ENCODE peak calls at places on chromosomes 6 and 20, in eight cellular contexts. One of them, this sample, is unnamed.

GRCh38 chr6:151763303-151763702 is 44.2 kb upstream of the ESR1 start:
- DNase-seq in cardiac fibroblast: peak
- DNase-seq in foreskin fibroblast: peak
- DNase-seq in BJ: no peak
- DNase-seq in PC-3: peak
- DNase-seq in AG09309: no peak
- DNase-seq in adrenal gland: no peak
- DNase-seq in IMR-90: peak
- DNase-seq in this sample: no peak

GRCh38 chr6:130524552-130524951 is 158.7 kb downstream of the TMEM200A start:
- DNase-seq in foreskin fibroblast: no peak
- DNase-seq in BJ: no peak
- DNase-seq in PC-3: no peak
- DNase-seq in AG09309: no peak
- DNase-seq in adrenal gland: no peak
- DNase-seq in IMR-90: no peak
- DNase-seq in cardiac fibroblast: no peak
- DNase-seq in this sample: no peak

GRCh38 chr6:89392823-89393222 is 19.2 kb downstream of the RRAGD start:
- DNase-seq in IMR-90: no peak
- DNase-seq in cardiac fibroblast: no peak
- DNase-seq in foreskin fibroblast: no peak
- DNase-seq in PC-3: no peak
- DNase-seq in adrenal gland: no peak
- DNase-seq in BJ: no peak
- DNase-seq in AG09309: no peak
- DNase-seq in this sample: no peak

GRCh38 chr6:165646484-165646883 is 16.6 kb downstream of the PDE10A start:
- DNase-seq in PC-3: no peak
- DNase-seq in IMR-90: no peak
- DNase-seq in cardiac fibroblast: no peak
- DNase-seq in adrenal gland: no peak
- DNase-seq in BJ: no peak
- DNase-seq in foreskin fibroblast: no peak
- DNase-seq in AG09309: no peak
- DNase-seq in this sample: no peak

GRCh38 chr6:166764473-166765233 is 137.6 kb upstream of the RPS6KA2 start:
- DNase-seq in foreskin fibroblast: no peak
- DNase-seq in BJ: no peak
- DNase-seq in PC-3: no peak
- DNase-seq in adrenal gland: no peak
- DNase-seq in AG09309: no peak
- DNase-seq in cardiac fibroblast: no peak
- DNase-seq in IMR-90: no peak
- DNase-seq in this sample: no peak

GRCh38 chr6:54715990-54716389 is 130.6 kb upstream of the FAM83B start:
- DNase-seq in foreskin fibroblast: no peak
- DNase-seq in adrenal gland: no peak
- DNase-seq in cardiac fibroblast: no peak
- DNase-seq in PC-3: no peak
- DNase-seq in IMR-90: no peak
- DNase-seq in BJ: no peak
- DNase-seq in AG09309: no peak
- DNase-seq in this sample: no peak

GRCh38 chr20:1870792-1871550 is 24.2 kb upstream of the SIRPA start:
- DNase-seq in cardiac fibroblast: no peak
- DNase-seq in PC-3: no peak
- DNase-seq in adrenal gland: no peak
- DNase-seq in IMR-90: peak
- DNase-seq in foreskin fibroblast: no peak
- DNase-seq in BJ: no peak
- DNase-seq in AG09309: no peak
- DNase-seq in this sample: no peak

GRCh38 chr6:125338381-125338780 is 36.6 kb upstream of the HDDC2 start:
- DNase-seq in PC-3: no peak
- DNase-seq in foreskin fibroblast: no peak
- DNase-seq in IMR-90: no peak
- DNase-seq in AG09309: no peak
- DNase-seq in adrenal gland: no peak
- DNase-seq in BJ: no peak
- DNase-seq in cardiac fibroblast: no peak
- DNase-seq in this sample: no peak

GRCh38 chr6:149815788-149816187 is 48.4 kb downstream of the LRP11 start:
- DNase-seq in BJ: no peak
- DNase-seq in IMR-90: no peak
- DNase-seq in adrenal gland: no peak
- DNase-seq in foreskin fibroblast: no peak
- DNase-seq in PC-3: no peak
- DNase-seq in AG09309: no peak
- DNase-seq in cardiac fibroblast: no peak
- DNase-seq in this sample: no peak

GRCh38 chr20:38153011-38153329 is 12.1 kb downstream of the TGM2 start:
- DNase-seq in BJ: no peak
- DNase-seq in PC-3: peak
- DNase-seq in cardiac fibroblast: no peak
- DNase-seq in AG09309: no peak
- DNase-seq in IMR-90: no peak
- DNase-seq in foreskin fibroblast: no peak
- DNase-seq in adrenal gland: no peak
- DNase-seq in this sample: no peak

GRCh38 chr20:32431457-32431856 is 73.3 kb downstream of the ASXL1 start:
- DNase-seq in adrenal gland: no peak
- DNase-seq in cardiac fibroblast: no peak
- DNase-seq in foreskin fibroblast: no peak
- DNase-seq in BJ: no peak
- DNase-seq in IMR-90: no peak
- DNase-seq in PC-3: no peak
- DNase-seq in AG09309: no peak
- DNase-seq in this sample: no peak

GRCh38 chr6:47435254-47435612 is 42.4 kb upstream of the CD2AP start:
- DNase-seq in foreskin fibroblast: no peak
- DNase-seq in IMR-90: no peak
- DNase-seq in PC-3: no peak
- DNase-seq in BJ: no peak
- DNase-seq in AG09309: no peak
- DNase-seq in cardiac fibroblast: no peak
- DNase-seq in adrenal gland: no peak
- DNase-seq in this sample: no peak

GRCh38 chr6:11265932-11266331 is 33.5 kb upstream of the NEDD9 start:
- DNase-seq in BJ: no peak
- DNase-seq in cardiac fibroblast: no peak
- DNase-seq in foreskin fibroblast: no peak
- DNase-seq in AG09309: no peak
- DNase-seq in IMR-90: no peak
- DNase-seq in adrenal gland: no peak
- DNase-seq in PC-3: no peak
- DNase-seq in this sample: no peak

GRCh38 chr6:126094411-126094810 is 108.1 kb downstream of the TRMT11 start:
- DNase-seq in AG09309: no peak
- DNase-seq in BJ: no peak
- DNase-seq in PC-3: no peak
- DNase-seq in foreskin fibroblast: no peak
- DNase-seq in cardiac fibroblast: no peak
- DNase-seq in IMR-90: no peak
- DNase-seq in adrenal gland: no peak
- DNase-seq in this sample: no peak

GRCh38 chr6:27267865-27268444 is 20.5 kb downstream of the PRSS16 start:
- DNase-seq in AG09309: no peak
- DNase-seq in IMR-90: no peak
- DNase-seq in adrenal gland: no peak
- DNase-seq in PC-3: no peak
- DNase-seq in BJ: no peak
- DNase-seq in cardiac fibroblast: no peak
- DNase-seq in foreskin fibroblast: no peak
- DNase-seq in this sample: no peak

GRCh38 chr6:94238868-94239267 is 819.5 kb upstream of the EPHA7 start:
- DNase-seq in BJ: no peak
- DNase-seq in PC-3: no peak
- DNase-seq in AG09309: no peak
- DNase-seq in adrenal gland: no peak
- DNase-seq in foreskin fibroblast: no peak
- DNase-seq in IMR-90: no peak
- DNase-seq in cardiac fibroblast: no peak
- DNase-seq in this sample: no peak

GRCh38 chr6:32847004-32847403 is 3.2 kb upstream of the PSMB8 start:
- DNase-seq in AG09309: no peak
- DNase-seq in IMR-90: no peak
- DNase-seq in adrenal gland: no peak
- DNase-seq in PC-3: no peak
- DNase-seq in foreskin fibroblast: no peak
- DNase-seq in cardiac fibroblast: no peak
- DNase-seq in BJ: no peak
- DNase-seq in this sample: no peak

GRCh38 chr6:170050591-170051041 is 240.3 kb downstream of the DLL1 start:
- DNase-seq in foreskin fibroblast: no peak
- DNase-seq in AG09309: no peak
- DNase-seq in BJ: no peak
- DNase-seq in IMR-90: no peak
- DNase-seq in cardiac fibroblast: no peak
- DNase-seq in adrenal gland: peak
- DNase-seq in PC-3: no peak
- DNase-seq in this sample: no peak

DNA sequence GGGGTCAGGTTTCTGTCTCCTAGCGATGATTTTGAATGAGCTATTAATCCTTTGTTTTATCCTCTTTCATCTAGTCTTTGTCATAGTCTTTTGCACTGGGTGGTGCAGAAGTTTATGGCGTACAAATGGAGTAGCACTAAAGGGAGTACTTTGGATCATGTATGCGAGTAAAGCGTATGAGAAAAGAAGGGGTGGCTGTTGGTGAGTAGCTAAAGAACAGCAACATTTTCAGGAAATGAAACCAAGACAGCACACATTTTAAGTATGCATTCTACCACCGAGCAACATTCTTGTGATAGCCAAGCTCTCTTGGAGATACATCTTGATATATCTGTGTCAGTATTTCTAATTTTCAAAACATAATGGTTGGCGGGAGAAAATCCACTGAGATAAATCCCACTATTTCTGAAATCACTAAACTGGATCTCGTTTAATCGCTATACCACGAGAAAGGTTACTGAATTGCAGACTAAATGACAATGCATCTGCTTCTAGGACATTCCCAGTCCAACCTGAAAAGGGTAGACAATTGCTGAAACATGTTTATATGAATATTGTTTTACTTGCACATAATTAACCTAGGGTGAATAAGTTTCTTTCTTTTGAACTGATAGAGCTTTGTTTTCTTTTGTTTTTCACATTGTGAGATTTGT is 196.1 kb downstream of the TRIM27 start:
- DNase-seq in IMR-90: no peak
- DNase-seq in PC-3: no peak
- DNase-seq in cardiac fibroblast: no peak
- DNase-seq in AG09309: no peak
- DNase-seq in foreskin fibroblast: no peak
- DNase-seq in BJ: no peak
- DNase-seq in adrenal gland: no peak
- DNase-seq in this sample: no peak
- H3K4me3 ChIP-seq in IMR-90: no peak
- H3K4me3 ChIP-seq in PC-3: peak
- H3K4me3 ChIP-seq in cardiac fibroblast: no peak
- H3K4me3 ChIP-seq in AG09309: no peak
- H3K4me3 ChIP-seq in foreskin fibroblast: no peak
- H3K4me3 ChIP-seq in BJ: no peak
- H3K4me3 ChIP-seq in adrenal gland: no peak
- H3K4me3 ChIP-seq in this sample: no peak

DNA sequence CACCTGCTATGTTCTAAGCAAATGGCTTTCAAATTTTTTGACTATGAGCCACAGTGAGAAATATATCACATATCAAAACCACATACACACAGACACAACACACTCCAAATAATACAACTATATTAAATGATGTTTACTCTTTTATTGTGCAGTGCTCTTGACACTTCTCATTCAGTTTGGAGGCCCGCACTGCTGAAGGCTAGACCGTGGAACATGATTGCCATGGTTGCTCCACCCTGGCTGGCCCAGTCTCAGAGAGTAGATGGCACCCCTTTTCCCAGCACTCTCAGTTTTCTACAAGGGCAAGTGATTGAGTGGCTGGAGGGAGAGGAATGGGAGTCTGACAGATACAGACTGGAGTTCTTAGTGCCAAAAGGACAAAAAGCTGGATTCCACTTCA is 86.9 kb downstream of the SH3BGRL2 start:
- DNase-seq in foreskin fibroblast: no peak
- DNase-seq in PC-3: no peak
- DNase-seq in cardiac fibroblast: no peak
- DNase-seq in AG09309: no peak
- DNase-seq in BJ: no peak
- DNase-seq in adrenal gland: no peak
- DNase-seq in IMR-90: no peak
- DNase-seq in this sample: no peak
- TF ChIP-seq CTCF in foreskin fibroblast: no peak
- TF ChIP-seq CTCF in PC-3: no peak
- TF ChIP-seq CTCF in cardiac fibroblast: no peak
- TF ChIP-seq CTCF in AG09309: no peak
- TF ChIP-seq CTCF in BJ: no peak
- TF ChIP-seq CTCF in adrenal gland: no peak
- TF ChIP-seq CTCF in IMR-90: no peak
- TF ChIP-seq CTCF in this sample: no peak

GRCh38 chr6:41683460-41684310 is 45.4 kb downstream of the MDFI start:
- DNase-seq in BJ: no peak
- DNase-seq in foreskin fibroblast: peak
- DNase-seq in AG09309: no peak
- DNase-seq in adrenal gland: peak
- DNase-seq in cardiac fibroblast: peak
- DNase-seq in IMR-90: peak
- DNase-seq in PC-3: peak
- DNase-seq in this sample: no peak
- H3K4me3 ChIP-seq in BJ: peak
- H3K4me3 ChIP-seq in foreskin fibroblast: peak
- H3K4me3 ChIP-seq in AG09309: no peak
- H3K4me3 ChIP-seq in adrenal gland: peak
- H3K4me3 ChIP-seq in cardiac fibroblast: peak
- H3K4me3 ChIP-seq in IMR-90: no peak
- H3K4me3 ChIP-seq in PC-3: no peak
- H3K4me3 ChIP-seq in this sample: peak

GRCh38 chr6:100774681-100775080 is 106.4 kb downstream of the ASCC3 start:
- DNase-seq in cardiac fibroblast: no peak
- DNase-seq in foreskin fibroblast: no peak
- DNase-seq in AG09309: no peak
- DNase-seq in PC-3: peak
- DNase-seq in IMR-90: peak
- DNase-seq in adrenal gland: no peak
- DNase-seq in BJ: no peak
- DNase-seq in this sample: no peak

GRCh38 chr6:100780648-100781047 is 100.5 kb downstream of the ASCC3 start:
- DNase-seq in IMR-90: no peak
- DNase-seq in foreskin fibroblast: no peak
- DNase-seq in cardiac fibroblast: no peak
- DNase-seq in adrenal gland: no peak
- DNase-seq in BJ: no peak
- DNase-seq in PC-3: peak
- DNase-seq in AG09309: no peak
- DNase-seq in this sample: no peak

DNA sequence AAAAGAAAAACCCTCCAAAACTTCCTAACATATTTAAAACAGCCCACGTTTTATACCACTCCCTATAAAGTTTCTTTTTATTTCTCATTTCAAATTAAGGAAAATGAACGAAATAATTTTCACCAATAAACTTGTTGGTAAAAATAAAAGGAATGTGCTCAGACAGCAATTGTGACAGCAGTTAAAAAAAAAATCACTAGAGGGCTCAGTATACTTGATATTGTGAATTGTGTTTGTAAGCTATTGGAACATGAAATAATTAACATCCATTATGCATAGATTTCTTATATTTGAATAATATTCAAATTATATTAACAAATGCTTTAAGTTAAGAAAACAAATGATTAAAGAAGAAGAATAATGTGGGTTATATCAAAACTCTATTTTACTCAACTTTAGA is 105.5 kb downstream of the ASCC3 start:
- DNase-seq in AG09309: no peak
- DNase-seq in foreskin fibroblast: no peak
- DNase-seq in cardiac fibroblast: no peak
- DNase-seq in IMR-90: no peak
- DNase-seq in adrenal gland: no peak
- DNase-seq in PC-3: peak
- DNase-seq in BJ: peak
- DNase-seq in this sample: no peak
- TF ChIP-seq CTCF in AG09309: no peak
- TF ChIP-seq CTCF in foreskin fibroblast: peak
- TF ChIP-seq CTCF in cardiac fibroblast: peak
- TF ChIP-seq CTCF in IMR-90: peak
- TF ChIP-seq CTCF in adrenal gland: no peak
- TF ChIP-seq CTCF in PC-3: peak
- TF ChIP-seq CTCF in BJ: no peak
- TF ChIP-seq CTCF in this sample: peak